ENCODE peak calls at places on chromosomes 1 and 21, in four cellular contexts. One of them, this sample, is unnamed.

GRCh38 chr21:19510653-19511052 is 1107.1 kb upstream of the TMPRSS15 start:
- DNase-seq in progenitor cell of endocrine pancreas: no peak
- DNase-seq in iPS-NIHi11: no peak
- DNase-seq in iPS DF 6.9: no peak
- DNase-seq in this sample: no peak

GRCh38 chr1:54571326-54571725 is 23.3 kb downstream of the ACOT11 start:
- DNase-seq in progenitor cell of endocrine pancreas: no peak
- DNase-seq in iPS-NIHi11: no peak
- DNase-seq in iPS DF 6.9: no peak
- DNase-seq in this sample: no peak

GRCh38 chr1:180081474-180081873 is 73.2 kb upstream of the QSOX1 start:
- DNase-seq in progenitor cell of endocrine pancreas: no peak
- DNase-seq in iPS-NIHi11: no peak
- DNase-seq in iPS DF 6.9: no peak
- DNase-seq in this sample: no peak

GRCh38 chr1:170063109-170063826 is 11.2 kb downstream of the KIFAP3 start:
- DNase-seq in progenitor cell of endocrine pancreas: no peak
- DNase-seq in iPS-NIHi11: no peak
- DNase-seq in iPS DF 6.9: no peak
- DNase-seq in this sample: no peak

GRCh38 chr1:236166041-236166440 is 23.7 kb downstream of the GPR137B start:
- DNase-seq in progenitor cell of endocrine pancreas: no peak
- DNase-seq in iPS-NIHi11: no peak
- DNase-seq in iPS DF 6.9: no peak
- DNase-seq in this sample: no peak

GRCh38 chr1:145949219-145949618 is 8.6 kb downstream of the LIX1L start:
- DNase-seq in progenitor cell of endocrine pancreas: no peak
- DNase-seq in iPS-NIHi11: no peak
- DNase-seq in iPS DF 6.9: no peak
- DNase-seq in this sample: no peak

GRCh38 chr21:44965251-44966022 is 25.6 kb downstream of the SLX9 start:
- DNase-seq in progenitor cell of endocrine pancreas: no peak
- DNase-seq in iPS-NIHi11: no peak
- DNase-seq in iPS DF 6.9: no peak
- DNase-seq in this sample: no peak

GRCh38 chr1:216221260-216221700 is 202.0 kb downstream of the USH2A start:
- DNase-seq in progenitor cell of endocrine pancreas: peak; percentile 11
- DNase-seq in iPS-NIHi11: peak; percentile 41
- DNase-seq in iPS DF 6.9: peak; percentile 66
- DNase-seq in this sample: no peak

GRCh38 chr1:13730751-13731482 is 30.9 kb downstream of the PRDM2 start:
- DNase-seq in progenitor cell of endocrine pancreas: no peak
- DNase-seq in iPS-NIHi11: peak; percentile 17
- DNase-seq in iPS DF 6.9: no peak
- DNase-seq in this sample: peak; percentile 71

GRCh38 chr1:22412932-22413727 is 38.5 kb upstream of the ZBTB40 start:
- DNase-seq in progenitor cell of endocrine pancreas: no peak
- DNase-seq in iPS-NIHi11: no peak
- DNase-seq in iPS DF 6.9: no peak
- DNase-seq in this sample: no peak